ENCODE peak calls at places on chromosomes 16 and 17, in nine cellular contexts. C, U, Q, G, Z, D, P, L and S are unnamed samples.

GRCh38 chr16:81582655-81583441 is 138.2 kb downstream of the CMIP start:
- DNase-seq in U (peak; percentile 46), G (no peak), L (no peak), D (peak; percentile 37), C (no peak), Z (no peak), Q (peak; percentile 28), P (peak; percentile 87), S (no peak)

GRCh38 chr17:29168079-29168758 is 12.0 kb downstream of the MYO18A start:
- DNase-seq in L (no peak), P (no peak), U (no peak), C (no peak), Z (no peak), Q (peak; percentile 48), G (no peak), D (no peak), S (no peak)

GRCh38 chr16:55040366-55041086 is 109.9 kb downstream of the IRX5 start:
- DNase-seq in G (no peak), U (no peak), D (no peak), Z (no peak), L (no peak), P (no peak), Q (no peak), C (no peak), S (no peak)

GRCh38 chr16:12336158-12336557 is 359.6 kb downstream of the SNX29 start:
- DNase-seq in G (no peak), Z (no peak), L (no peak), U (no peak), C (no peak), P (no peak), D (no peak), Q (no peak), S (no peak)

GRCh38 chr16:693766-694165 is 3.6 kb upstream of the WDR24 start:
- DNase-seq in U (no peak), G (no peak), C (peak; percentile 70), P (no peak), Q (no peak), Z (no peak), L (no peak), D (no peak), S (no peak)

GRCh38 chr17:80033840-80034239 is 1.8 kb downstream of the TBC1D16 start:
- DNase-seq in P (no peak), L (no peak), Q (no peak), D (no peak), U (no peak), C (no peak), G (no peak), Z (no peak), S (no peak)

GRCh38 chr17:72249441-72249840 is 128.6 kb downstream of the SOX9 start:
- DNase-seq in C (no peak), L (no peak), U (no peak), P (no peak), G (peak; percentile 43), Q (no peak), D (no peak), Z (peak; percentile 86), S (no peak)

GRCh38 chr16:78570409-78571141 is 471.1 kb downstream of the WWOX start:
- DNase-seq in Q (no peak), P (no peak), U (no peak), G (no peak), C (no peak), L (no peak), D (no peak), Z (no peak), S (no peak)

GRCh38 chr16:67551091-67551490 is 11.2 kb upstream of the CTCF start:
- DNase-seq in G (no peak), P (no peak), D (no peak), Q (no peak), Z (no peak), U (no peak), C (no peak), L (no peak), S (no peak)